ENCODE peak calls at places on chromosomes 2 and 18, in seven cellular contexts. J is cardiac muscle cell, P is prostate gland, H is HCT116, W is thyroid gland, Z is astrocyte of the spinal cord, D is HFF-Myc. L is an unnamed sample.

GRCh38 chr2:221488134-221488807 is 83.8 kb downstream of the EPHA4 start:
- DNase-seq in J (no peak), P (no peak), H (no peak), W (no peak), Z (no peak), D (no peak), L (no peak)

GRCh38 chr18:9741461-9741820 is 33.3 kb downstream of the RAB31 start:
- DNase-seq in J (no peak), P (no peak), H (no peak), W (no peak), Z (no peak), D (no peak), L (no peak)

GRCh38 chr2:229815858-229816257 is 101.5 kb upstream of the DNER start:
- DNase-seq in J (peak; percentile 39), P (no peak), H (peak; percentile 3), W (no peak), Z (peak; percentile 46), D (no peak), L (no peak)

GRCh38 chr18:12768622-12769021 is 65.8 kb downstream of the PSMG2 start:
- DNase-seq in J (peak; percentile 19), P (no peak), H (no peak), W (no peak), Z (peak; percentile 33), D (no peak), L (no peak)

GRCh38 chr2:18924905-18925691 is 335.7 kb upstream of the NT5C1B start:
- DNase-seq in J (peak; percentile 82), P (no peak), H (no peak), W (no peak), Z (peak; percentile 79), D (no peak), L (no peak)

GRCh38 chr18:36269157-36269556 is 28.4 kb upstream of the FHOD3 start:
- DNase-seq in J (no peak), P (no peak), H (no peak), W (no peak), Z (no peak), D (no peak), L (no peak)

GRCh38 chr2:171523969-171524401 is 1.7 kb downstream of the CYBRD1 start:
- DNase-seq in J (peak; percentile 48), P (peak; percentile 44), H (no peak), W (peak; percentile 62), Z (no peak), D (no peak), L (no peak)

GRCh38 chr2:127061377-127062273 is 45.3 kb downstream of the BIN1 start:
- DNase-seq in J (peak; percentile 81), P (no peak), H (no peak), W (no peak), Z (peak; percentile 22), D (peak; percentile 36), L (no peak)

GRCh38 chr18:67133669-67134068 is 382.9 kb downstream of the DSEL start:
- DNase-seq in J (no peak), P (no peak), H (no peak), W (no peak), Z (no peak), D (no peak), L (no peak)

GRCh38 chr2:213923543-213923942 is 487.3 kb upstream of the VWC2L start:
- DNase-seq in J (no peak), P (no peak), H (no peak), W (no peak), Z (no peak), D (no peak), L (no peak)

GRCh38 chr2:26850002-26850431 is 2.1 kb downstream of the DPYSL5 start:
- DNase-seq in J (no peak), P (no peak), H (no peak), W (no peak), Z (no peak), D (no peak), L (no peak)

GRCh38 chr18:79872423-79872822 is 74.7 kb downstream of the KCNG2 start:
- DNase-seq in J (no peak), P (no peak), H (no peak), W (no peak), Z (no peak), D (no peak), L (no peak)

GRCh38 chr2:239499989-239500914 is 99.4 kb upstream of the HDAC4 start:
- DNase-seq in J (peak; percentile 36), P (no peak), H (no peak), W (no peak), Z (no peak), D (no peak), L (no peak)

GRCh38 chr18:35189510-35189909 is 51.3 kb upstream of the ZNF397 start:
- DNase-seq in J (peak; percentile 19), P (no peak), H (no peak), W (no peak), Z (no peak), D (no peak), L (no peak)

GRCh38 chr2:23239374-23239773 is 145.6 kb upstream of the KLHL29 start:
- DNase-seq in J (no peak), P (peak; percentile 2), H (no peak), W (no peak), Z (no peak), D (no peak), L (no peak)

GRCh38 chr2:216632952-216633615 is at the start of gene IGFBP2:
- DNase-seq in J (peak; percentile 30), P (peak; percentile 24), H (peak; percentile 41), W (peak; percentile 25), Z (peak; percentile 60), D (no peak), L (no peak)

GRCh38 chr18:37265382-37265781 is 300.2 kb downstream of the CELF4 start:
- DNase-seq in J (no peak), P (no peak), H (no peak), W (no peak), Z (no peak), D (no peak), L (no peak)

GRCh38 chr2:866009-866680 is 84.5 kb upstream of the SNTG2 start:
- DNase-seq in J (no peak), P (no peak), H (no peak), W (no peak), Z (no peak), D (no peak), L (no peak)

GRCh38 chr18:22102948-22103663 is 66.3 kb upstream of the GATA6 start:
- DNase-seq in J (peak; percentile 16), P (no peak), H (no peak), W (no peak), Z (no peak), D (no peak), L (no peak)

GRCh38 chr2:118089015-118089800 is 937 bp downstream of the INSIG2 start:
- DNase-seq in J (peak; percentile 73), P (peak; percentile 8), H (no peak), W (peak; percentile 20), Z (peak; percentile 51), D (no peak), L (no peak)

GRCh38 chr2:235793163-235793752 is 299.4 kb downstream of the AGAP1 start:
- DNase-seq in J (peak; percentile 22), P (no peak), H (no peak), W (no peak), Z (no peak), D (no peak), L (no peak)

GRCh38 chr18:75218524-75218923 is 7.9 kb downstream of the TSHZ1 start:
- DNase-seq in J (no peak), P (no peak), H (no peak), W (no peak), Z (no peak), D (no peak), L (no peak)

GRCh38 chr2:202269585-202269984 is 4.0 kb downstream of the NOP58 start:
- DNase-seq in J (no peak), P (no peak), H (no peak), W (no peak), Z (no peak), D (peak; percentile 69), L (no peak)

GRCh38 chr2:98012561-98012979 is 16.8 kb upstream of the TMEM131 start:
- DNase-seq in J (no peak), P (no peak), H (no peak), W (no peak), Z (no peak), D (no peak), L (peak; percentile 86)

GRCh38 chr2:187429989-187430388 is 18.1 kb downstream of the CALCRL start:
- DNase-seq in J (peak; percentile 58), P (no peak), H (no peak), W (no peak), Z (peak; percentile 84), D (no peak), L (no peak)

GRCh38 chr2:64063454-64063853 is 44.2 kb upstream of the VPS54 start:
- DNase-seq in J (peak; percentile 13), P (peak; percentile 13), H (no peak), W (no peak), Z (peak; percentile 10), D (no peak), L (no peak)

GRCh38 chr2:130864830-130865229 is 28.1 kb downstream of the ARHGEF4 start:
- DNase-seq in J (peak; percentile 99), P (no peak), H (peak; percentile 50), W (peak; percentile 52), Z (peak; percentile 49), D (peak; percentile 17), L (no peak)

GRCh38 chr2:51649366-51649765 is 617.4 kb upstream of the NRXN1 start:
- DNase-seq in J (no peak), P (no peak), H (no peak), W (no peak), Z (no peak), D (no peak), L (no peak)
- TF ChIP-seq CTCF in J (no peak), P (no peak), H (no peak), W (no peak), Z (no peak), D (no peak), L (no peak)

GRCh38 chr2:47503481-47504070 is 100.6 kb downstream of the MSH2 start:
- DNase-seq in J (no peak), P (no peak), H (no peak), W (no peak), Z (no peak), D (no peak), L (peak; percentile 48)
- H3K4me3 ChIP-seq in J (no peak overlapping the region), P (no peak overlapping the region), H (no peak overlapping the region), W (no peak overlapping the region), Z (no peak overlapping the region), D (no peak overlapping the region), L (no peak overlapping the region)

DNA sequence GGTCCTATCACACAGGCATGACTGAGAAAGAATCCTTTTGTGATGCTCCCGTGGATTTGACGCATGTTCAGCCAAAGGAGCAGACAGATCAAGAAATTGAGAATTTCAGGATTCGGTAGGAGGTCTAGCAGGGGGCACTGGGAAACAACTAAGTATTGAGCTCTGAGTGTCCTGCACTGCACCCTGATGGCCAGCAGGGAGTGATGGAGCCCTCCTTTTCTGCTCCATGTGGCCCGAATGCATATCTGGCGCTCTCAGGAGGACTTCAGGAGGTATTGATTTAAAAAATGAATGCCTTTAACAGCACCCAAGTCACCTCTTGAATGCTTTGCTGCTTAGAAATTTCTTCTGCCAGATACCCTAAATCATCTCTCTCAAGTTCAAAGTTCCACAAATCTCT is 58.0 kb downstream of the ZNF519 start:
- DNase-seq in J (no peak), P (no peak), H (peak; percentile 7), W (no peak), Z (no peak), D (no peak), L (no peak)
- TF ChIP-seq CTCF in J (no peak), P (no peak), H (peak; percentile 54), W (no peak), Z (peak; percentile 20), D (no peak), L (peak; percentile 18)

DNA sequence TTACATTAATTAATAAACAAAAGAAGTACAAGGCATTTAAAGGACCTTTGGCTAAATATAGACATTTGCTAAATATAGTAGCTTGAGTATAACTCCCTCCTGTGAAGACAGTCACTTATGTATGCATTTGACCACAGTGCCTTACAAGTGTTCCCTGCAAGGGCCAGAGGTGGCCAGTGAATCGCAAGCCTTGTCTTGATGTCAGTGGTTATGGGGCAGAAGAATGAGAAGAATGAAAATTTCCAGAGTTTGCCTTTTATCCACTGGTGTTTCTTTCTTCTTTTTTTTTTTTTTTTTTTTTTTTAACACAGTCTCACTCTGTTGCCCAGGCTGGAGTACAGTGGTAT is 1.8 kb downstream of the LRRFIP1 start:
- DNase-seq in J (no peak), P (no peak), H (no peak), W (no peak), Z (no peak), D (no peak), L (no peak)
- H3K4me3 ChIP-seq in J (peak overlapping the region; percentile 87), P (no peak overlapping the region), H (no peak overlapping the region), W (no peak overlapping the region), Z (no peak overlapping the region), D (peak overlapping the region; percentile 62), L (no peak overlapping the region)

L was measured in GM12864.